ENCODE peak calls at places on chromosomes 4 and X, in four cellular contexts. One of them, this sample, is unnamed.

GRCh38 chr4:169958629-169959028 is 67.6 kb downstream of the MFAP3L start:
- DNase-seq in memory B cell: no peak
- DNase-seq in epithelial cell of proximal tubule: no peak
- DNase-seq in astrocyte of the cerebellum: no peak
- DNase-seq in this sample: no peak

GRCh38 chr4:181802207-181802606 is 441.0 kb upstream of the TENM3 start:
- DNase-seq in memory B cell: no peak
- DNase-seq in epithelial cell of proximal tubule: no peak
- DNase-seq in astrocyte of the cerebellum: no peak
- DNase-seq in this sample: no peak

GRCh38 chr4:71066737-71067716 is 73.6 kb downstream of the DCK start:
- DNase-seq in memory B cell: no peak
- DNase-seq in epithelial cell of proximal tubule: no peak
- DNase-seq in astrocyte of the cerebellum: no peak
- DNase-seq in this sample: peak; percentile 16

GRCh38 chr4:40316782-40317635 is 18.1 kb upstream of the CHRNA9 start:
- DNase-seq in memory B cell: peak; percentile 57
- DNase-seq in epithelial cell of proximal tubule: peak; percentile 94
- DNase-seq in astrocyte of the cerebellum: peak; percentile 88
- DNase-seq in this sample: peak; percentile 88

GRCh38 chrX:47562615-47563243 is 1.7 kb downstream of the ARAF start:
- DNase-seq in memory B cell: no peak
- DNase-seq in epithelial cell of proximal tubule: no peak
- DNase-seq in astrocyte of the cerebellum: no peak
- DNase-seq in this sample: peak; percentile 29

GRCh38 chr4:12319765-12320164 is 891.1 kb upstream of the HS3ST1 start:
- DNase-seq in memory B cell: no peak
- DNase-seq in epithelial cell of proximal tubule: no peak
- DNase-seq in astrocyte of the cerebellum: peak; percentile 63
- DNase-seq in this sample: no peak

GRCh38 chrX:123927845-123928244 is 33.7 kb upstream of the STAG2 start:
- DNase-seq in memory B cell: no peak
- DNase-seq in epithelial cell of proximal tubule: no peak
- DNase-seq in astrocyte of the cerebellum: no peak
- DNase-seq in this sample: no peak

GRCh38 chr4:154741877-154742851 is 1.6 kb upstream of the LRAT start:
- DNase-seq in memory B cell: no peak
- DNase-seq in epithelial cell of proximal tubule: no peak
- DNase-seq in astrocyte of the cerebellum: no peak
- DNase-seq in this sample: no peak

GRCh38 chr4:173057442-173057841 is 111.2 kb upstream of the GALNT7 start:
- DNase-seq in memory B cell: no peak
- DNase-seq in epithelial cell of proximal tubule: no peak
- DNase-seq in astrocyte of the cerebellum: no peak
- DNase-seq in this sample: no peak

GRCh38 chr4:2058264-2059033 is 678 bp upstream of the NAT8L start:
- DNase-seq in memory B cell: no peak
- DNase-seq in epithelial cell of proximal tubule: no peak
- DNase-seq in astrocyte of the cerebellum: no peak
- DNase-seq in this sample: no peak

GRCh38 chr4:180828455-180829018 is 1414.7 kb upstream of the TENM3 start:
- DNase-seq in memory B cell: no peak
- DNase-seq in epithelial cell of proximal tubule: peak; percentile 10
- DNase-seq in astrocyte of the cerebellum: peak; percentile 79
- DNase-seq in this sample: peak; percentile 51

GRCh38 chr4:78332974-78333373 is 218.6 kb upstream of the ANXA3 start:
- DNase-seq in memory B cell: no peak
- DNase-seq in epithelial cell of proximal tubule: no peak
- DNase-seq in astrocyte of the cerebellum: no peak
- DNase-seq in this sample: no peak

GRCh38 chr4:3774253-3774883 is 8.2 kb downstream of the ADRA2C start:
- DNase-seq in memory B cell: no peak
- DNase-seq in epithelial cell of proximal tubule: no peak
- DNase-seq in astrocyte of the cerebellum: no peak
- DNase-seq in this sample: no peak

GRCh38 chr4:16140520-16141249 is 56.9 kb upstream of the PROM1 start:
- DNase-seq in memory B cell: no peak
- DNase-seq in epithelial cell of proximal tubule: peak; percentile 100
- DNase-seq in astrocyte of the cerebellum: peak; percentile 100
- DNase-seq in this sample: no peak

GRCh38 chrX:120736989-120737388 is 107.1 kb upstream of the C1GALT1C1 start:
- DNase-seq in memory B cell: no peak
- DNase-seq in epithelial cell of proximal tubule: no peak
- DNase-seq in astrocyte of the cerebellum: no peak
- DNase-seq in this sample: no peak

GRCh38 chr4:81470456-81471327 is 1.0 kb downstream of the RASGEF1B start:
- DNase-seq in memory B cell: peak; percentile 68
- DNase-seq in epithelial cell of proximal tubule: peak; percentile 42
- DNase-seq in astrocyte of the cerebellum: no peak
- DNase-seq in this sample: no peak

GRCh38 chr4:181372014-181372413 is 871.2 kb upstream of the TENM3 start:
- DNase-seq in memory B cell: no peak
- DNase-seq in epithelial cell of proximal tubule: no peak
- DNase-seq in astrocyte of the cerebellum: no peak
- DNase-seq in this sample: no peak

GRCh38 chr4:635851-636627 is 10.7 kb downstream of the PDE6B start:
- DNase-seq in memory B cell: no peak
- DNase-seq in epithelial cell of proximal tubule: no peak
- DNase-seq in astrocyte of the cerebellum: no peak
- DNase-seq in this sample: no peak

This sample was measured in A549.